ENCODE peak calls at places on chromosomes 13 and 19, in ten cellular contexts. One of them, this sample, is unnamed.

GRCh38 chr19:34231439-34231838 is 22.9 kb upstream of the GARRE1 start:
- DNase-seq in upper lobe of left lung: no peak
- DNase-seq in esophagus squamous epithelium: no peak
- DNase-seq in tibial nerve: no peak
- DNase-seq in sigmoid colon: no peak
- DNase-seq in IMR-90: no peak
- DNase-seq in HepG2: no peak
- DNase-seq in uterus: no peak
- DNase-seq in heart left ventricle: no peak
- DNase-seq in transverse colon: no peak
- DNase-seq in this sample: no peak

GRCh38 chr19:31107096-31107495 is 242.1 kb downstream of the TSHZ3 start:
- DNase-seq in tibial nerve: no peak
- DNase-seq in esophagus squamous epithelium: no peak
- DNase-seq in HepG2: no peak
- DNase-seq in uterus: no peak
- DNase-seq in heart left ventricle: no peak
- DNase-seq in transverse colon: no peak
- DNase-seq in upper lobe of left lung: no peak
- DNase-seq in sigmoid colon: no peak
- DNase-seq in IMR-90: no peak
- DNase-seq in this sample: no peak

GRCh38 chr13:46197299-46197975 is 14.3 kb upstream of the LRRC63 start:
- DNase-seq in uterus: no peak
- DNase-seq in heart left ventricle: no peak
- DNase-seq in esophagus squamous epithelium: no peak
- DNase-seq in upper lobe of left lung: no peak
- DNase-seq in IMR-90: no peak
- DNase-seq in sigmoid colon: no peak
- DNase-seq in tibial nerve: no peak
- DNase-seq in transverse colon: no peak
- DNase-seq in HepG2: no peak
- DNase-seq in this sample: no peak

GRCh38 chr19:47002106-47002766 is 17.4 kb upstream of the NPAS1 start:
- DNase-seq in sigmoid colon: no peak
- DNase-seq in heart left ventricle: no peak
- DNase-seq in upper lobe of left lung: no peak
- DNase-seq in uterus: no peak
- DNase-seq in tibial nerve: no peak
- DNase-seq in HepG2: no peak
- DNase-seq in esophagus squamous epithelium: no peak
- DNase-seq in transverse colon: peak
- DNase-seq in IMR-90: no peak
- DNase-seq in this sample: no peak

GRCh38 chr13:53242015-53242414 is 213.4 kb downstream of the OLFM4 start:
- DNase-seq in tibial nerve: no peak
- DNase-seq in upper lobe of left lung: no peak
- DNase-seq in uterus: no peak
- DNase-seq in esophagus squamous epithelium: no peak
- DNase-seq in transverse colon: no peak
- DNase-seq in HepG2: no peak
- DNase-seq in IMR-90: no peak
- DNase-seq in heart left ventricle: no peak
- DNase-seq in sigmoid colon: no peak
- DNase-seq in this sample: no peak

GRCh38 chr19:8255426-8256125 is 46.4 kb downstream of the CERS4 start:
- DNase-seq in uterus: no peak
- DNase-seq in esophagus squamous epithelium: no peak
- DNase-seq in tibial nerve: no peak
- DNase-seq in sigmoid colon: no peak
- DNase-seq in heart left ventricle: no peak
- DNase-seq in HepG2: no peak
- DNase-seq in upper lobe of left lung: no peak
- DNase-seq in IMR-90: no peak
- DNase-seq in transverse colon: no peak
- DNase-seq in this sample: no peak

GRCh38 chr19:52464798-52465470 is 11.6 kb downstream of the ZNF578 start:
- DNase-seq in HepG2: peak
- DNase-seq in sigmoid colon: no peak
- DNase-seq in transverse colon: no peak
- DNase-seq in esophagus squamous epithelium: no peak
- DNase-seq in IMR-90: no peak
- DNase-seq in uterus: no peak
- DNase-seq in upper lobe of left lung: no peak
- DNase-seq in tibial nerve: no peak
- DNase-seq in heart left ventricle: no peak
- DNase-seq in this sample: no peak

GRCh38 chr13:32150239-32150638 is 118.7 kb downstream of the FRY start:
- DNase-seq in tibial nerve: no peak
- DNase-seq in HepG2: no peak
- DNase-seq in transverse colon: no peak
- DNase-seq in sigmoid colon: peak
- DNase-seq in uterus: peak
- DNase-seq in esophagus squamous epithelium: no peak
- DNase-seq in IMR-90: peak
- DNase-seq in upper lobe of left lung: no peak
- DNase-seq in heart left ventricle: peak
- DNase-seq in this sample: no peak

GRCh38 chr19:14147797-14148605 is 11.6 kb upstream of the ASF1B start:
- DNase-seq in heart left ventricle: peak
- DNase-seq in tibial nerve: peak
- DNase-seq in HepG2: peak
- DNase-seq in upper lobe of left lung: peak
- DNase-seq in uterus: peak
- DNase-seq in sigmoid colon: peak
- DNase-seq in esophagus squamous epithelium: no peak
- DNase-seq in IMR-90: peak
- DNase-seq in transverse colon: peak
- DNase-seq in this sample: peak

GRCh38 chr19:14150770-14151661 is 14.6 kb upstream of the ASF1B start:
- DNase-seq in upper lobe of left lung: peak
- DNase-seq in transverse colon: no peak
- DNase-seq in heart left ventricle: no peak
- DNase-seq in tibial nerve: no peak
- DNase-seq in IMR-90: no peak
- DNase-seq in esophagus squamous epithelium: no peak
- DNase-seq in sigmoid colon: no peak
- DNase-seq in HepG2: no peak
- DNase-seq in uterus: no peak
- DNase-seq in this sample: no peak

GRCh38 chr19:14149509-14149994 is 13.2 kb upstream of the ASF1B start:
- DNase-seq in tibial nerve: peak
- DNase-seq in IMR-90: no peak
- DNase-seq in esophagus squamous epithelium: no peak
- DNase-seq in transverse colon: peak
- DNase-seq in upper lobe of left lung: peak
- DNase-seq in sigmoid colon: peak
- DNase-seq in heart left ventricle: peak
- DNase-seq in uterus: peak
- DNase-seq in HepG2: no peak
- DNase-seq in this sample: peak

GRCh38 chr19:14150041-14150769 is 13.8 kb upstream of the ASF1B start:
- DNase-seq in transverse colon: no peak
- DNase-seq in IMR-90: no peak
- DNase-seq in sigmoid colon: no peak
- DNase-seq in tibial nerve: no peak
- DNase-seq in uterus: no peak
- DNase-seq in esophagus squamous epithelium: no peak
- DNase-seq in HepG2: no peak
- DNase-seq in upper lobe of left lung: no peak
- DNase-seq in heart left ventricle: no peak
- DNase-seq in this sample: no peak

GRCh38 chr19:14149011-14149410 is 12.6 kb upstream of the ASF1B start:
- DNase-seq in tibial nerve: no peak
- DNase-seq in IMR-90: no peak
- DNase-seq in transverse colon: no peak
- DNase-seq in sigmoid colon: no peak
- DNase-seq in HepG2: no peak
- DNase-seq in heart left ventricle: no peak
- DNase-seq in upper lobe of left lung: no peak
- DNase-seq in esophagus squamous epithelium: no peak
- DNase-seq in uterus: no peak
- DNase-seq in this sample: no peak
- H3K4me3 ChIP-seq in tibial nerve: no peak
- H3K4me3 ChIP-seq in IMR-90: no peak
- H3K4me3 ChIP-seq in transverse colon: no peak
- H3K4me3 ChIP-seq in sigmoid colon: peak
- H3K4me3 ChIP-seq in HepG2: no peak
- H3K4me3 ChIP-seq in heart left ventricle: no peak
- H3K4me3 ChIP-seq in upper lobe of left lung: no peak
- H3K4me3 ChIP-seq in esophagus squamous epithelium: no peak
- H3K4me3 ChIP-seq in uterus: no peak
- H3K4me3 ChIP-seq in this sample: no peak

DNA sequence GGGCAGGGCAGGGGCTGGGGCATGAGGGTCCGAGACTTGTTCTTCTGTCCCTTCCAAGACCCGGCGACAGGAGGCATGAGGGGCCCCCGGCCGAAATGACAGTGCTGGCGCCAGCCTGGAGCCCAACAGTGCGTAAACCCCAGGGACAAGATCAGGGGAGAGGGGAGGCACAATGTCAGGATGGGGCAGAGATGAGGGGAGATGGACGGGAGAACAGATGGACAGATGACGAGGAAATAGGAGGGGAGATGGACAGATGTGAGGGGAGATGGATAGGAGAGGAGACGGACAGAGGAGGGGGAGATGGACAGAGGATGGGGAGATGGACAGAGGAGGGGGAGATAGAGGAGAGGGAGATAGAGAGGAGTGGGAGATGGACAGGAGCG is 523 bp downstream of the FLT3LG start:
- DNase-seq in upper lobe of left lung: no peak
- DNase-seq in sigmoid colon: no peak
- DNase-seq in transverse colon: no peak
- DNase-seq in IMR-90: no peak
- DNase-seq in heart left ventricle: no peak
- DNase-seq in uterus: no peak
- DNase-seq in esophagus squamous epithelium: no peak
- DNase-seq in tibial nerve: no peak
- DNase-seq in HepG2: no peak
- DNase-seq in this sample: no peak
- TF ChIP-seq POLR2A in upper lobe of left lung: no peak
- TF ChIP-seq POLR2A in sigmoid colon: no peak
- TF ChIP-seq POLR2A in transverse colon: no peak
- TF ChIP-seq POLR2A in IMR-90: no peak
- TF ChIP-seq POLR2A in heart left ventricle: no peak
- TF ChIP-seq POLR2A in uterus: no peak
- TF ChIP-seq POLR2A in esophagus squamous epithelium: no peak
- TF ChIP-seq POLR2A in tibial nerve: no peak
- TF ChIP-seq POLR2A in HepG2: no peak
- TF ChIP-seq POLR2A in this sample: no peak

GRCh38 chr13:25252229-25252628 is 35.1 kb downstream of the MTMR6 start:
- DNase-seq in tibial nerve: no peak
- DNase-seq in heart left ventricle: no peak
- DNase-seq in transverse colon: no peak
- DNase-seq in HepG2: no peak
- DNase-seq in esophagus squamous epithelium: no peak
- DNase-seq in upper lobe of left lung: no peak
- DNase-seq in uterus: no peak
- DNase-seq in IMR-90: no peak
- DNase-seq in sigmoid colon: no peak
- DNase-seq in this sample: no peak

GRCh38 chr13:25248071-25248470 is 39.2 kb downstream of the MTMR6 start:
- DNase-seq in tibial nerve: no peak
- DNase-seq in sigmoid colon: no peak
- DNase-seq in IMR-90: no peak
- DNase-seq in transverse colon: no peak
- DNase-seq in esophagus squamous epithelium: no peak
- DNase-seq in upper lobe of left lung: no peak
- DNase-seq in HepG2: no peak
- DNase-seq in uterus: no peak
- DNase-seq in heart left ventricle: no peak
- DNase-seq in this sample: no peak

GRCh38 chr13:25249001-25249543 is 38.2 kb downstream of the MTMR6 start:
- DNase-seq in esophagus squamous epithelium: no peak
- DNase-seq in HepG2: peak
- DNase-seq in transverse colon: no peak
- DNase-seq in sigmoid colon: no peak
- DNase-seq in heart left ventricle: no peak
- DNase-seq in IMR-90: peak
- DNase-seq in uterus: no peak
- DNase-seq in tibial nerve: no peak
- DNase-seq in upper lobe of left lung: no peak
- DNase-seq in this sample: no peak

GRCh38 chr13:25252770-25253169 is 34.5 kb downstream of the MTMR6 start:
- DNase-seq in tibial nerve: no peak
- DNase-seq in uterus: no peak
- DNase-seq in sigmoid colon: no peak
- DNase-seq in IMR-90: no peak
- DNase-seq in upper lobe of left lung: no peak
- DNase-seq in HepG2: no peak
- DNase-seq in heart left ventricle: no peak
- DNase-seq in esophagus squamous epithelium: no peak
- DNase-seq in transverse colon: no peak
- DNase-seq in this sample: no peak

GRCh38 chr13:25253702-25254101 is 33.6 kb downstream of the MTMR6 start:
- DNase-seq in sigmoid colon: no peak
- DNase-seq in HepG2: peak
- DNase-seq in IMR-90: no peak
- DNase-seq in esophagus squamous epithelium: no peak
- DNase-seq in tibial nerve: no peak
- DNase-seq in upper lobe of left lung: no peak
- DNase-seq in heart left ventricle: no peak
- DNase-seq in uterus: no peak
- DNase-seq in transverse colon: no peak
- DNase-seq in this sample: no peak
- H3K4me3 ChIP-seq in sigmoid colon: no peak
- H3K4me3 ChIP-seq in HepG2: no peak
- H3K4me3 ChIP-seq in IMR-90: no peak
- H3K4me3 ChIP-seq in esophagus squamous epithelium: no peak
- H3K4me3 ChIP-seq in tibial nerve: no peak
- H3K4me3 ChIP-seq in upper lobe of left lung: no peak
- H3K4me3 ChIP-seq in heart left ventricle: no peak
- H3K4me3 ChIP-seq in uterus: no peak
- H3K4me3 ChIP-seq in transverse colon: no peak
- H3K4me3 ChIP-seq in this sample: no peak

DNA sequence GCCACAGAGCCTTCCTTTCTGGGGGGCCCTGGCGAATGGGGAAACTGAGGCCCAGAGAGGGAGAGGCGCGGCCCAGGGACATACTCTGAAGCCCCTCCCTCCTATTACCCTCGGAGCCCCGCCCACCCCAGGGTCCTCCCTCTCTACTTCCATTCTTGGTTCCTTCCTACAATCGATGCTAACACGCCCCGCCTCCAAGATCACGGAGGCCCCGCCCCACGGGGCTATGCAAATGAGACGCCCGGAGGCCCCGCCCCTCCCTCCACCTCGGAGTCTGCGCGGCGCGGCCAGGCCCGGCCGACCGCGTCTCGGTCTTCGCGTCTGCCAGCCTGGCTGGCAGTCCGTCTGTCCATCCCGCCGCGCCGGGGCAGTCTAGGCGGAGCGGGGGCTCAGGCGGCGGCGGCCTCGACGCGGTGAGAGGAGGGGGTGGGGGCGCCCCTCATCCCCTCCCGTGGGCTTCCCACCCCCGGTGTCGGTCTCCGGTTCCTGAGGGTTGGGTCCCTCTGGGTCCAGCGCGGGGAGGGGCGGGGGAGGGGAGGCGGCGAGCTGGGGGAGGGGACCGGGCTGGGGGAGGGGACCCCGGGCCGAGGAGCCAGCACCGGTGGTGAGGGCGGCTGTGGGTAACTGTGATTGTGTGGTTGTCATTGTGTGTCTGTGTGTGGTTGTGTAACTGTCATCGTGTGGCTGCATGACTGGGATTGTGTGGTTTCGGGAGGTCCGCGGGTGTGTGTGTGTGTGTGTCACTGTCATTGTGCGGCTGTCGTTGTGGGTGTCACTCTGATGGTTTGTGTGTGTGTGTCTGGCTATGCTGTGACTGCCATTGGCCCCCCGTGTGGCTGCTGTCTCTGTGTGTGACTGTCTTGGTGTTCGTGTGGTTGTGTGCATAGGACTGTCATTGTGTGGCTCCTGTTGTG is at the start of gene PLPPR2:
- DNase-seq in sigmoid colon: peak
- DNase-seq in esophagus squamous epithelium: peak
- DNase-seq in transverse colon: peak
- DNase-seq in IMR-90: peak
- DNase-seq in tibial nerve: peak
- DNase-seq in HepG2: peak
- DNase-seq in heart left ventricle: peak
- DNase-seq in upper lobe of left lung: peak
- DNase-seq in uterus: peak
- DNase-seq in this sample: peak
- TF ChIP-seq POLR2A in sigmoid colon: peak
- TF ChIP-seq POLR2A in esophagus squamous epithelium: no peak
- TF ChIP-seq POLR2A in transverse colon: peak
- TF ChIP-seq POLR2A in IMR-90: peak
- TF ChIP-seq POLR2A in tibial nerve: peak
- TF ChIP-seq POLR2A in HepG2: peak
- TF ChIP-seq POLR2A in heart left ventricle: no peak
- TF ChIP-seq POLR2A in upper lobe of left lung: peak
- TF ChIP-seq POLR2A in uterus: peak
- TF ChIP-seq POLR2A in this sample: peak